ENCODE peak calls at places on chromosomes 4 and X, in five cellular contexts. W is activated CD4-positive, alpha-beta T cell treated with anti-CD3 and anti-CD28 coated beads, Interleukin-2, amount 50 U/mL, for 24 hours; Y is MM.1S; L is stimulated activated CD4-positive, alpha-beta T cell treated with anti-CD3 and anti-CD28 coated beads, Interleukin-1b, Interleukin-23, amount 100 ng/mL, for 1 hour; C is aorta. S is an unnamed sample.
A peak's percentile ranks its signal among the peaks of the same experiment; 100 is the strongest.

GRCh38 chr4:24979554-24979953 is 51.2 kb downstream of the LGI2 start:
- DNase-seq in W (no peak), Y (no peak), L (no peak), C (peak; percentile 77), S (peak; percentile 7)

GRCh38 chr4:73868206-73869129 is 725 bp upstream of the CXCL1 start:
- DNase-seq in W (no peak), Y (no peak), L (no peak), C (no peak), S (peak; percentile 69)

GRCh38 chr4:139825523-139826014 is 159.9 kb downstream of the MGST2 start:
- DNase-seq in W (no peak), Y (no peak), L (no peak), C (no peak), S (no peak)

GRCh38 chrX:52933976-52934703 is 24.2 kb downstream of the FAM156A start:
- DNase-seq in W (no peak), Y (no peak), L (no peak), C (no peak), S (no peak)

GRCh38 chr4:96969456-96969855 is 1129.6 kb downstream of the PDHA2 start:
- DNase-seq in W (no peak), Y (no peak), L (no peak), C (no peak), S (no peak)

GRCh38 chr4:127606823-127607222 is 25.9 kb upstream of the INTU start:
- DNase-seq in W (no peak), Y (no peak), L (no peak), C (no peak), S (no peak)

GRCh38 chrX:119817130-119817690 is 25.8 kb upstream of the RPL39 start:
- DNase-seq in W (no peak), Y (no peak), L (no peak), C (no peak), S (peak; percentile 36)

GRCh38 chrX:143635915-143636314 is at the start of gene SLITRK4:
- DNase-seq in W (no peak), Y (no peak), L (no peak), C (no peak), S (no peak)

GRCh38 chrX:132433001-132433400 is 55.8 kb downstream of the MBNL3 start:
- DNase-seq in W (no peak), Y (no peak), L (no peak), C (no peak), S (no peak)

S was measured in iris pigment epithelial cell.